ENCODE peak calls at places on chromosomes 12 and 14, in eight cellular contexts. D is CD4-positive, alpha-beta T cell; C is GM13976; N is ovary; G is H9; R is lower lobe of right lung; E is choroid plexus epithelial cell; B is cardiac muscle cell. O is an unnamed sample.

GRCh38 chr12:131104464-131105350 is 151.0 kb downstream of the ADGRD1 start:
- DNase-seq in D (peak; percentile 73), C (peak; percentile 90), N (peak; percentile 89), G (peak; percentile 94), R (peak; percentile 89), E (peak; percentile 67), B (peak; percentile 84), O (peak; percentile 69)

GRCh38 chr14:100051543-100051942 is 13.7 kb upstream of the EVL start:
- DNase-seq in D (no peak), C (no peak), N (no peak), G (no peak), R (no peak), E (no peak), B (no peak), O (no peak)

GRCh38 chr12:67881565-67881964 is 107.7 kb upstream of the IFNG-AS1 start:
- DNase-seq in D (no peak), C (no peak), N (no peak), G (no peak), R (no peak), E (no peak), B (no peak), O (no peak)

GRCh38 chr14:24337824-24338175 is 2.0 kb downstream of the RIPK3 start:
- DNase-seq in D (no peak), C (no peak), N (no peak), G (no peak), R (no peak), E (no peak), B (no peak), O (no peak)

GRCh38 chr12:64072946-64073345 is 149.2 kb downstream of the KICS2 start:
- DNase-seq in D (no peak), C (no peak), N (no peak), G (no peak), R (no peak), E (no peak), B (no peak), O (no peak)

GRCh38 chr12:126772171-126772864 is 1494.7 kb upstream of the TMEM132C start:
- DNase-seq in D (peak; percentile 4), C (peak; percentile 55), N (no peak), G (no peak), R (no peak), E (peak; percentile 1), B (no peak), O (no peak)

GRCh38 chr14:76768201-76768656 is 7.0 kb downstream of the VASH1 start:
- DNase-seq in D (peak; percentile 79), C (peak; percentile 85), N (no peak), G (peak; percentile 76), R (peak; percentile 84), E (peak; percentile 42), B (peak; percentile 84), O (peak; percentile 59)

GRCh38 chr14:96136361-96136760 is 68.3 kb upstream of the BDKRB2 start:
- DNase-seq in D (no peak), C (no peak), N (no peak), G (no peak), R (no peak), E (peak; percentile 85), B (no peak), O (no peak)

GRCh38 chr14:68682166-68683103 is 110.4 kb downstream of the ZFP36L1 start:
- DNase-seq in D (peak; percentile 29), C (no peak), N (peak; percentile 77), G (no peak), R (no peak), E (peak; percentile 97), B (no peak), O (no peak)

GRCh38 chr12:53324113-53324778 is 2.8 kb upstream of the AAAS start:
- DNase-seq in D (peak; percentile 49), C (peak; percentile 78), N (peak; percentile 28), G (peak; percentile 60), R (peak; percentile 58), E (peak; percentile 10), B (peak; percentile 44), O (peak; percentile 41)

GRCh38 chr14:25090716-25091454 is 40.9 kb upstream of the STXBP6 start:
- DNase-seq in D (no peak), C (no peak), N (no peak), G (no peak), R (no peak), E (peak; percentile 56), B (no peak), O (no peak)

GRCh38 chr14:25862068-25862467 is 735.8 kb downstream of the NOVA1 start:
- DNase-seq in D (no peak), C (no peak), N (no peak), G (no peak), R (no peak), E (no peak), B (no peak), O (no peak)

GRCh38 chr12:96101806-96102205 is 66.4 kb upstream of the LTA4H start:
- DNase-seq in D (no peak), C (no peak), N (no peak), G (no peak), R (no peak), E (no peak), B (no peak), O (no peak)

GRCh38 chr12:29844667-29845066 is 60.9 kb upstream of the TMTC1 start:
- DNase-seq in D (no peak), C (no peak), N (no peak), G (no peak), R (no peak), E (peak; percentile 39), B (no peak), O (no peak)

GRCh38 chr12:111720457-111720856 is 34.6 kb downstream of the ACAD10 start:
- DNase-seq in D (no peak), C (no peak), N (no peak), G (no peak), R (no peak), E (peak; percentile 58), B (no peak), O (no peak)

GRCh38 chr12:12432373-12432772 is 75.5 kb downstream of the BORCS5 start:
- DNase-seq in D (no peak), C (no peak), N (no peak), G (no peak), R (no peak), E (peak; percentile 92), B (no peak), O (no peak)

GRCh38 chr12:94151577-94151976 is 3.2 kb downstream of the PLXNC1 start:
- DNase-seq in D (no peak), C (no peak), N (no peak), G (no peak), R (no peak), E (no peak), B (no peak), O (no peak)

GRCh38 chr14:21385170-21385904 is 1.5 kb upstream of the SUPT16H start:
- DNase-seq in D (no peak), C (peak; percentile 56), N (no peak), G (no peak), R (no peak), E (no peak), B (no peak), O (no peak)

GRCh38 chr14:56650977-56651376 is 71.4 kb downstream of the TMEM260 start:
- DNase-seq in D (no peak), C (no peak), N (no peak), G (no peak), R (no peak), E (no peak), B (no peak), O (no peak)

GRCh38 chr12:102331419-102331818 is 133.8 kb upstream of the PMCH start:
- DNase-seq in D (no peak), C (no peak), N (no peak), G (no peak), R (no peak), E (no peak), B (no peak), O (no peak)

GRCh38 chr14:64541261-64541970 is 875 bp downstream of the HSPA2 start:
- DNase-seq in D (peak; percentile 13), C (no peak), N (peak; percentile 28), G (no peak), R (peak; percentile 58), E (peak; percentile 21), B (no peak), O (no peak)

DNA sequence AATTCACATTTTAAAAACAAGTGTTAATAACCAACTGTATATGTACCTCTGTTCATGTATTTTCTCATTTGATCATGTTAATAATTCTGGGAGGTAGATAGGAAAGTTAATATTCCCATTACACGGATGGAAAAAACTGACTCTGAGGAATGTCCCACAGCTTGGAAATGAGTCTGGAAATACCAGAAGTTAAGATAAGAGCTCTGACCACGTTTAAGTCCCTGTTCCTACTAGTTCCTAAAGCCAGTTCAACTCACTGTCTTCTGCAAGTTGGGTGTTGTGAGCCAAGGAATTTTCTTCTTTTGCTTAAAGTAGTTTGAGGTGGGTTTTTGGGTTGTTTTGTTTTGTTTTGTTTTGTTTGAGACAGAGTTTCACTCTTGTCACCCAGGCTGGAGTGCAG is 104.5 kb downstream of the TMEM30B start:
- DNase-seq in D (no peak), C (no peak), N (no peak), G (no peak), R (no peak), E (no peak), B (no peak), O (no peak)
- TF ChIP-seq CTCF in D (no peak), C (no peak), N (no peak), G (no peak), R (no peak), E (no peak), B (no peak), O (no peak)

GRCh38 chr14:70871001-70871400 is 36.3 kb upstream of the PCNX1 start:
- DNase-seq in D (no peak), C (no peak), N (no peak), G (no peak), R (no peak), E (no peak), B (no peak), O (no peak)
- TF ChIP-seq CTCF in D (no peak), C (no peak), N (no peak), G (no peak), R (no peak), E (no peak), B (no peak), O (no peak)

DNA sequence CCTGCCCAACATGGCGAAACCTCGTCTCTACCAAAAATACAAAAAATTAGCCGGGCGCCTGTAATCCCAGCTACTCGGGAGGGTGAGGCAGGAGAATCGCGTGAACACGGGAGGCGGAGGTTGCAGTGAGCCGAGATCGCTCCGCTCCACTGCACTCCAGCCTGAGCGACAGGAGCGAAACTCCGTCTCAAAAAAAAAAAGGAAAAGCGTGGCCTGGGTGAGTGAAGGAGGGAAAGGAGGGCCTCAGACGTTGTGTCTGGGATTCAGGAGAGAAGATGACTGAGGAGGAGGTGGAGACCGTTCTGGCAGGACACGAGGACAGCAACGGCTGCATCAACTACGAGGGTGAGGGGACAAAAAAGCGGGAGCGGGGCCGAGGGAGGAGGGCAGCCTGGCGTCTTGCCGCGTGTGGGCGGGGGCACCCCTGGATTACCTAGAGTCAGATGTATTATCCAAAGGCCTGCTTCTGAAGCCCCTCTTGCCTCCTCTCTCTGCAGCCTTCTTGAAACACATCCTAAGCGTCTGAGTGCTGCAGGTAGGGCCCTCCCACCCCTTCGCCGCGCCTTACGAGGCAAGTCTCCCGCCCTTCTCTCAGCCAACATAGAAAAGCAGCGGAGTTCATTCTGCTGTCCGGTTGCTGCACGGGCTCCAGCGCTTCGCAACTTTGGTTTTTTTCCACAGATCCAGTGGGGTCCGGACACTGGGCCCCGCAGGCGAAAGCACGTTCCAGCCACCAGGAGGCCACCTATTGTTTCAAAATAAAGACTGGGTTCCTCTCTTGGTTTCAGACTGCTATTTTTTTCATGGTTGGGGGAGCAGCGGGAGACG is 744 bp upstream of the MYL6 start:
- DNase-seq in D (peak; percentile 48), C (peak; percentile 85), N (peak; percentile 92), G (peak; percentile 89), R (peak; percentile 80), E (peak; percentile 91), B (peak; percentile 84), O (peak; percentile 37)
- TF ChIP-seq CTCF in D (peak; percentile 66), C (peak; percentile 39), N (peak; percentile 91), G (peak; percentile 71), R (peak; percentile 68), E (peak; percentile 79), B (peak; percentile 71), O (no peak)

GRCh38 chr14:106129274-106129673 is 602.9 kb downstream of the TMEM121 start:
- DNase-seq in D (no peak), C (no peak), N (no peak), G (no peak), R (no peak), E (no peak), B (no peak), O (no peak)
- TF ChIP-seq CTCF in D (peak; percentile 29), C (no peak), N (no peak), G (no peak), R (no peak), E (no peak), B (no peak), O (no peak)